ENCODE peak calls at places on chromosomes 1 and 21, in four cellular contexts. C, P, S and W are unnamed samples.

GRCh38 chr21:33949516-33950424 is 34.2 kb upstream of the ATP5PO start:
- DNase-seq in C (no peak), P (no peak), S (no peak), W (no peak)

GRCh38 chr1:219560856-219561255 is 52.0 kb downstream of the ZC3H11B start:
- DNase-seq in C (no peak), P (no peak), S (no peak), W (no peak)

GRCh38 chr1:22201023-22201422 is 58.1 kb upstream of the WNT4 start:
- DNase-seq in C (no peak), P (no peak), S (no peak), W (no peak)

GRCh38 chr1:34125721-34126380 is 39.2 kb downstream of the CSMD2 start:
- DNase-seq in C (no peak), P (no peak), S (no peak), W (no peak)

GRCh38 chr1:233490488-233490887 is 123.4 kb upstream of the KCNK1 start:
- DNase-seq in C (no peak), P (no peak), S (no peak), W (no peak)

GRCh38 chr1:156676450-156676819 is 772 bp downstream of the NES start:
- DNase-seq in C (no peak), P (peak), S (no peak), W (no peak)

GRCh38 chr1:64755356-64755755 is 10.5 kb downstream of the RAVER2 start:
- DNase-seq in C (no peak), P (no peak), S (peak), W (no peak)

GRCh38 chr1:177848577-177848976 is 121.3 kb downstream of the SEC16B start:
- DNase-seq in C (no peak), P (no peak), S (no peak), W (no peak)

GRCh38 chr1:22753396-22754083 is 42.9 kb downstream of the EPHB2 start:
- DNase-seq in C (no peak), P (peak), S (no peak), W (no peak)

GRCh38 chr1:54919367-54920359 is 32.7 kb upstream of the DHCR24 start:
- DNase-seq in C (no peak), P (no peak), S (peak), W (no peak)

GRCh38 chr21:16534408-16535099 is 804.8 kb downstream of the USP25 start:
- DNase-seq in C (peak), P (peak), S (peak), W (peak)

GRCh38 chr1:74091371-74091770 is 106.6 kb downstream of the LRRIQ3 start:
- DNase-seq in C (no peak), P (no peak), S (no peak), W (no peak)

GRCh38 chr1:94917251-94917650 is 9.7 kb downstream of the CNN3 start:
- DNase-seq in C (no peak), P (no peak), S (no peak), W (no peak)

GRCh38 chr1:35573198-35573775 is at the start of gene TFAP2E:
- DNase-seq in C (peak), P (no peak), S (peak), W (no peak)

GRCh38 chr1:34839526-34840305 is 19.8 kb downstream of the SMIM12 start:
- DNase-seq in C (no peak), P (no peak), S (no peak), W (no peak)

GRCh38 chr21:16425297-16425696 is 695.5 kb downstream of the USP25 start:
- DNase-seq in C (no peak), P (no peak), S (no peak), W (no peak)

GRCh38 chr1:11273595-11274234 is 717 bp downstream of the UBIAD1 start:
- DNase-seq in C (no peak), P (no peak), S (no peak), W (no peak)

GRCh38 chr21:44884059-44884458 is 10.6 kb upstream of the PTTG1IP start:
- DNase-seq in C (no peak), P (peak), S (no peak), W (no peak)

GRCh38 chr1:211327341-211327921 is 798 bp downstream of the TRAF5 start:
- DNase-seq in C (no peak), P (no peak), S (peak), W (peak)

GRCh38 chr1:45843474-45843905 is 40.1 kb downstream of the MAST2 start:
- DNase-seq in C (no peak), P (no peak), S (no peak), W (no peak)

GRCh38 chr1:172934417-172934762 is 116.4 kb downstream of the TNFSF18 start:
- DNase-seq in C (no peak), P (no peak), S (no peak), W (no peak)

GRCh38 chr1:221154932-221155331 is 275.7 kb downstream of the HLX start:
- DNase-seq in C (no peak), P (no peak), S (no peak), W (no peak)

GRCh38 chr1:225670356-225670755 is 17.4 kb upstream of the ENAH start:
- DNase-seq in C (no peak), P (no peak), S (no peak), W (no peak)

GRCh38 chr1:186620951-186621350 is 59.3 kb downstream of the PTGS2 start:
- DNase-seq in C (no peak), P (no peak), S (no peak), W (no peak)

GRCh38 chr1:233368106-233368783 is 40.7 kb downstream of the MAP3K21 start:
- DNase-seq in C (no peak), P (no peak), S (no peak), W (peak)

GRCh38 chr1:202058001-202058908 is 47.9 kb downstream of the ELF3 start:
- DNase-seq in C (no peak), P (no peak), S (no peak), W (no peak)

GRCh38 chr1:22592051-22592450 is 28.8 kb downstream of the EPHA8 start:
- DNase-seq in C (no peak), P (peak), S (no peak), W (no peak)

GRCh38 chr1:38564946-38565570 is 294.5 kb downstream of the RRAGC start:
- DNase-seq in C (peak), P (no peak), S (no peak), W (no peak)

GRCh38 chr1:53071167-53071865 is 9.3 kb downstream of the PODN start:
- DNase-seq in C (no peak), P (peak), S (no peak), W (no peak)

GRCh38 chr1:15756143-15757015 is 2.2 kb upstream of the FBLIM1 start:
- DNase-seq in C (peak), P (no peak), S (peak), W (peak)

GRCh38 chr1:153775432-153776311 is 465 bp downstream of the SLC27A3 start:
- DNase-seq in C (peak), P (peak), S (peak), W (no peak)

GRCh38 chr1:8412183-8412831 is 94.4 kb downstream of the SLC45A1 start:
- DNase-seq in C (peak), P (no peak), S (peak), W (peak)

GRCh38 chr1:41698916-41699860 is 214.7 kb upstream of the EDN2 start:
- DNase-seq in C (no peak), P (no peak), S (peak), W (no peak)

GRCh38 chr1:27356277-27356627 is 10.5 kb downstream of the MAP3K6 start:
- DNase-seq in C (no peak), P (no peak), S (no peak), W (no peak)

GRCh38 chr1:31905681-31906080 is 32.5 kb downstream of the PTP4A2 start:
- DNase-seq in C (no peak), P (no peak), S (no peak), W (no peak)
- TF ChIP-seq POLR2A in C (no peak), P (no peak), S (no peak), W (no peak)

GRCh38 chr1:2406451-2407041 is 5.8 kb downstream of the PEX10 start:
- DNase-seq in C (no peak), P (no peak), S (no peak), W (no peak)
- TF ChIP-seq POLR2A in C (no peak), P (no peak), S (no peak), W (no peak)

DNA sequence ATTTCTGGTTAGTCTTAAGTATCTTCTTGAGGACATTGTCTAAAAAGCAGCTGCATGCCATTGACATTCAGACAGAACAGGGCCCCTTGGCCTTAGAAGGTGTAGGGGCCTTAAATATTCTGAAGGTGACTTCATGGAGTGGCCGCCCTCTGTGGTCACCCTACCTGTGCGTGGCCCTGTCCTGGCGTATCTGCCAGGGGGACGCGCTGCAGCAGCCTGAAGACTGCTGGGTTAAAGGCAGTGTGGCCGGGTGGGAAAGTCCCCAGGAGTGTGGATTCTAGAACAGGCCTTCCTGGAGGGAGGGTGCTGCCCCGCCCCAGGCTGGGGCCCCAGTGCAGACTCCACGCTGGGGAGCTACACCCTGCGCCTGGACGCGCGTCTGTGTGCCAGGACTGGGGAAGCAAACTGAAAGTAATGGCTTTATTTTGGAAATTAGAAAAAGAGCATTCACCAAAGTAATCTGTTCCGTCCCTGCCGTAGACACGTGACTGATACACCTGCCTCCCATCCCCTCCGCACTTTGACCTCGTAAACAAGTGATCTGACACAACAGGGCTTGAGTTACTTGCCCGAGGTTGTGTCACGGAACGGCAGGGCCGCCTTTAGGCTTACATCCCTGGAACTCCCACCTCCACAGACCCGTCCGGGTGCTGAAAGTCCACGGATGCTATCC is 1.8 kb downstream of the AGPAT3 start:
- DNase-seq in C (peak), P (no peak), S (peak), W (no peak)
- TF ChIP-seq POLR2A in C (peak), P (no peak), S (peak), W (no peak)

GRCh38 chr1:47823016-47823843 is 174.0 kb downstream of the TRABD2B start:
- DNase-seq in C (no peak), P (no peak), S (no peak), W (no peak)
- TF ChIP-seq POLR2A in C (no peak), P (no peak), S (no peak), W (no peak)

GRCh38 chr1:28580706-28581530 is 11.1 kb upstream of the RAB42 start:
- DNase-seq in C (peak), P (no peak), S (peak), W (no peak)
- TF ChIP-seq POLR2A in C (no peak), P (no peak), S (no peak), W (no peak)

GRCh38 chr1:12770620-12771019 is 2.9 kb upstream of the PRAMEF12 start:
- DNase-seq in C (no peak), P (no peak), S (no peak), W (no peak)
- TF ChIP-seq POLR2A in C (no peak), P (no peak), S (no peak), W (no peak)

GRCh38 chr1:230867903-230868735 is at the start of gene C1orf198:
- DNase-seq in C (peak), P (peak), S (peak), W (peak)
- TF ChIP-seq POLR2A in C (peak), P (peak), S (peak), W (peak)